ENCODE peak calls at places on chromosomes 5 and 9, in ten cellular contexts. M is cardiac fibroblast, C is PC-9, V is tibial nerve, L is A549, D is brain microvascular endothelial cell, A is colonic mucosa, I is coronary artery, J is upper lobe of right lung, O is uterus. Z is an unnamed sample.

GRCh38 chr5:14925326-14925725 is 53.7 kb upstream of the ANKH start:
- DNase-seq in M (no peak), O (no peak), D (no peak), J (no peak), A (no peak), V (no peak), L (no peak), C (no peak), I (no peak), Z (no peak)

GRCh38 chr9:124776952-124777645 is at the start of gene OLFML2A:
- DNase-seq in L (peak; percentile 41), O (no peak), I (no peak), A (no peak), C (peak; percentile 54), V (no peak), M (no peak), J (peak; percentile 67), D (no peak), Z (no peak)

GRCh38 chr5:174310243-174310642 is 264.7 kb downstream of the NSG2 start:
- DNase-seq in I (peak; percentile 33), L (no peak), D (no peak), V (no peak), O (no peak), J (peak; percentile 23), A (no peak), M (no peak), C (no peak), Z (no peak)

GRCh38 chr5:141742866-141743651 is 61.0 kb upstream of the ARAP3 start:
- DNase-seq in O (no peak), J (no peak), A (peak; percentile 23), C (peak; percentile 44), I (no peak), M (peak; percentile 45), D (peak; percentile 7), V (no peak), L (no peak), Z (no peak)

GRCh38 chr5:402615-403359 is 40.2 kb upstream of the EXOC3 start:
- DNase-seq in M (no peak), O (no peak), I (peak; percentile 53), C (no peak), D (no peak), V (no peak), J (peak; percentile 45), A (no peak), L (no peak), Z (peak; percentile 82)

GRCh38 chr9:105828171-105828570 is 133.8 kb downstream of the TMEM38B start:
- DNase-seq in D (no peak), L (no peak), O (no peak), A (no peak), I (no peak), C (no peak), M (no peak), V (no peak), J (no peak), Z (peak; percentile 84)

GRCh38 chr9:2427016-2427891 is 194.3 kb upstream of the VLDLR start:
- DNase-seq in D (no peak), L (no peak), V (no peak), I (no peak), A (no peak), C (no peak), J (peak; percentile 68), O (no peak), M (no peak), Z (no peak)

GRCh38 chr9:107178302-107178701 is 104.8 kb upstream of the RAD23B start:
- DNase-seq in O (no peak), J (no peak), C (no peak), D (no peak), I (no peak), M (no peak), A (no peak), L (no peak), V (no peak), Z (peak; percentile 2)

GRCh38 chr5:169280286-169280685 is 20.7 kb downstream of the SLIT3 start:
- DNase-seq in M (no peak), D (no peak), A (no peak), J (no peak), C (no peak), O (no peak), I (no peak), V (no peak), L (no peak), Z (no peak)

GRCh38 chr9:127129718-127130085 is 7.3 kb upstream of the ANGPTL2 start:
- DNase-seq in V (no peak), J (peak; percentile 59), I (no peak), C (no peak), L (no peak), O (no peak), D (no peak), M (no peak), A (no peak), Z (no peak)

GRCh38 chr5:133314086-133314485 is 262.3 kb downstream of the HSPA4 start:
- DNase-seq in I (no peak), C (no peak), L (no peak), O (no peak), V (no peak), M (no peak), J (no peak), D (no peak), A (no peak), Z (no peak)

GRCh38 chr5:133319244-133319643 is 267.4 kb downstream of the HSPA4 start:
- DNase-seq in A (no peak), V (no peak), C (no peak), I (no peak), D (no peak), M (no peak), L (no peak), J (no peak), O (no peak), Z (no peak)

GRCh38 chr5:133319905-133320520 is 268.2 kb downstream of the HSPA4 start:
- DNase-seq in D (no peak), L (peak; percentile 19), C (no peak), I (no peak), A (no peak), V (no peak), J (no peak), M (no peak), O (no peak), Z (no peak)

GRCh38 chr5:133317558-133317957 is 265.7 kb downstream of the HSPA4 start:
- DNase-seq in M (no peak), J (no peak), V (no peak), C (no peak), A (no peak), D (no peak), L (no peak), O (no peak), I (no peak), Z (no peak)

DNA sequence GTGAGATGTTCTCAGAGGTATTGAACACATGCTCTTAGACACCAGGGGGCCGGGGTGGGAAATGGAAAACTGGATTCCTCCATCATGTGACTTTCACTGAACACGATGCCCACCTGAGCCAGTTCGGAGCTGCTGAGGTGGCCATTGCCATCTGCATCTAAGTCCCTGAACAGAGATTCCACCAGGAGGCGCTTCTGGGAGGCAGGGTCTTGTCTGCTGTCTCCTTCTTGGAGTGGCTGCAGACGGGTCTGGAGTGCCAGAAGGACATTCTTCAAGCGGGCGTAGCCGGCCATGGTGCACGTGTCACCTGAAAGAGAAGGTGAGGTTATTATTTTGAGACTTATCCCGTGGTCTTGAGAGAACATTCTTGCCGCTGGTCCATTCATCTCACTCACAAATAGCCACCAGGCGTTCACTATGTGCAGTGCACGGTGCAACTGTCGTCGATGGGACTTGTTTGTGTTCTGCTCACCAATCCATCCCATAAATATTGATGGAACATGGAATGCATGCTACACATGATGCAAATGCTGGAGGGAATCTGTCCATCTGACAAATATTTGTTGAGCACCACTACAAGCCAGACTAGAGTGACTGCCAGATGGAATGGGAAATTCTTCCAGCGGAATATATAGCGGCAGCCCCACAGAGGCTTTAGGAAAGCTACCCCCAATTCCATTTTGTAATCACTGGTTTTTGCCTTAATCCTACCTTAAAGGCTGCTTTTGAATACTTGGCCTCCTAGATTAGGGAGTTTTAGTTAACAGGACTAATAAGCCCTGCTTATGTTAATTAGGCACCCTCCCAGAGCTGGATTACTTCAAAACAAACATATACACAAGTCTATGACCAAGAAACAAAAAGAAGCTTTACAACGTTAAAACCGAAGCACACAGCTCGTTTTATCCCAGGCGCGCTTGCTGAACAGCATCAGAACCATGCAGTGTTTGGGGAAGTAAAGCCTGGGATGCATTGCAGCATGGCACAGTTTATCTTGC is 264.8 kb downstream of the HSPA4 start:
- DNase-seq in O (no peak), L (peak; percentile 58), M (peak; percentile 2), I (no peak), J (no peak), D (no peak), A (no peak), C (no peak), V (no peak), Z (no peak)
- TF ChIP-seq CTCF in O (no peak), L (peak; percentile 34), M (no peak), I (no peak), J (no peak), D (peak; percentile 51), A (no peak), C (no peak), V (no peak), Z (no peak)

GRCh38 chr9:14909631-14910177 is 524 bp downstream of the FREM1 start:
- DNase-seq in V (no peak), L (no peak), O (no peak), A (no peak), J (no peak), D (no peak), C (no peak), M (no peak), I (no peak), Z (no peak)
- H3K4me3 ChIP-seq in V (peak overlapping the region; percentile 9), L (no peak overlapping the region), O (peak overlapping the region; percentile 28), A (no peak overlapping the region), J (peak overlapping the region; percentile 38), D (no peak overlapping the region), C (no peak overlapping the region), M (no peak overlapping the region), I (peak overlapping the region; percentile 71), Z (peak overlapping the region; percentile 35)

DNA sequence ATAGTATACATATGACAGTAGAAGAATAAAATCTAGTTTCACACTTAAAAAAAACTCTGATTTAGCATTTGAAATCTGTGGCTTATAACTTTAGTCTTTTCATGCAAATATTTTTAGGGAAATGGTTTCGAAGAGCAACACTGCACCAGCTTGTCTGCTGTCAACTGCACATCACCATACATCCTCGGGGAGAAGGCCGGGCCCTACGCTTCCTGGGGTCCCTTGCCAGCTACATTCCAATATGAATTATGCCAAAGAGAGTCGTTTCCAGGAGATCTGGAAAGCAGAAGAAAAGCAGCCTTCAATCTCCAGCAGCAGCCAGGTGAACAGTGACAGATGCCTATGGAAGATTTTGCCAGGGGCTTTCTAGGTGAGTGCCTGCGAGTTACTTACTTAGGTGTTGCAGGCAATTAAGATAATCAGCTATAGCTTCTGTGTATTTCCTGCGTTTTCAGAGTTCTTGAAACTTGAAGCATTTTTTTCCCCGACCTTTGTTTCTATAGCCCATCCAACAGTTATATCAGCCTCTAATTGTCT is 166.7 kb downstream of the TRPM3 start:
- DNase-seq in V (no peak), J (no peak), C (peak; percentile 10), M (no peak), I (no peak), L (no peak), A (no peak), D (no peak), O (no peak), Z (no peak)
- TF ChIP-seq CTCF in V (no peak), J (no peak), C (no peak), M (no peak), I (no peak), L (no peak), A (no peak), D (no peak), O (no peak), Z (no peak)

DNA sequence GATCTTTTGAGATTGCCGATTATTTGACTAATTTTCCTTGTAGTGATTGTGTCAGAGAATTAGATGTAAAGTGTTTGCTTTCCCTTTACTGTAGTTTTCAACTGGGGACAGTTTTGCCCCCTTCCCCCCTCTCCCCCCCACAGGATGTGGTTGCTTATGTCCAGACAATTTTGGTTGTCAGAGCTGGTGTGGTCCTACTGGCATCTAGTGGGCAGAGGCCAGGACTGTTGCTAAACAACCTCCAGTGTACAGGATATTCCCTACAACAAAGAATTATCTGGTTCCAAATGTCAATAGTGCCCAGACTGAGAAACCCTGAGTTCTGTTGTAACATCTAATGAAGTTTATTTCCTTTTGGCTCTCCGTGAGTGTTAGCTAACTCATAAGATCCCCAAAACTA is 20.0 kb downstream of the TMEFF1 start:
- DNase-seq in L (peak; percentile 20), V (no peak), C (no peak), I (no peak), M (peak; percentile 61), A (no peak), D (no peak), J (no peak), O (no peak), Z (no peak)
- H3K4me3 ChIP-seq in L (no peak overlapping the region), V (no peak overlapping the region), C (no peak overlapping the region), I (no peak overlapping the region), M (no peak overlapping the region), A (no peak overlapping the region), D (no peak overlapping the region), J (no peak overlapping the region), O (no peak overlapping the region), Z (no peak overlapping the region)